ENCODE peak calls at places on chromosomes 12 and 14, in eight cellular contexts. Q is neural crest cell; X is COR-L47; E is endodermal cell; Y is foreskin fibroblast; K is ovary; A is pulmonary artery endothelial cell; N is stimulated activated CD8-positive, alpha-beta memory T cell treated with anti-CD3 and anti-CD28 coated beads, Interleukin-4, amount 100 ng/mL, for 1 hour. F is an unnamed sample.
A peak's percentile ranks its signal among the peaks of the same experiment; 100 is the strongest.

GRCh38 chr14:78254911-78255431 is 84.8 kb downstream of the NRXN3 start:
- DNase-seq in Y (no peak), K (no peak), X (peak; percentile 97), Q (no peak), A (no peak), N (no peak), E (no peak), F (no peak)

GRCh38 chr12:53999596-54000104 is 311 bp upstream of the HOXC9 start:
- DNase-seq in N (no peak), Q (no peak), E (peak; percentile 67), Y (peak; percentile 82), A (no peak), X (no peak), K (peak; percentile 76), F (no peak)

GRCh38 chr12:75489613-75490210 is 9.2 kb downstream of the GLIPR1 start:
- DNase-seq in N (no peak), K (no peak), Y (peak; percentile 74), Q (no peak), A (no peak), X (no peak), E (no peak), F (no peak)

GRCh38 chr12:58346032-58346632 is 404.8 kb downstream of the ATP23 start:
- DNase-seq in E (no peak), Y (peak; percentile 41), X (peak; percentile 39), K (no peak), A (no peak), N (no peak), Q (no peak), F (no peak)

GRCh38 chr14:39266589-39266870 is 32.8 kb downstream of the MIA2 start:
- DNase-seq in X (no peak), Q (no peak), K (peak; percentile 76), Y (peak; percentile 30), A (no peak), N (peak; percentile 0), E (no peak), F (no peak)

GRCh38 chr12:94616217-94616729 is 34.1 kb downstream of the TMCC3 start:
- DNase-seq in K (no peak), X (no peak), N (no peak), Q (peak; percentile 45), A (no peak), E (peak; percentile 87), Y (no peak), F (no peak)

GRCh38 chr12:71469235-71469873 is 29.8 kb downstream of the LGR5 start:
- DNase-seq in Y (peak; percentile 42), K (no peak), E (peak; percentile 80), A (no peak), Q (no peak), N (no peak), X (no peak), F (no peak)

GRCh38 chr12:79006306-79006705 is 141.7 kb downstream of the SYT1 start:
- DNase-seq in N (no peak), E (no peak), Q (no peak), A (no peak), X (no peak), K (no peak), Y (peak; percentile 4), F (no peak)

GRCh38 chr14:54589076-54589475 is 22.1 kb downstream of the SAMD4A start:
- DNase-seq in N (no peak), A (no peak), K (no peak), Y (peak; percentile 75), X (no peak), Q (no peak), E (no peak), F (no peak)

GRCh38 chr12:78096909-78097597 is 266.4 kb downstream of the NAV3 start:
- DNase-seq in A (no peak), N (no peak), Q (no peak), X (no peak), K (no peak), E (no peak), Y (peak; percentile 37), F (no peak)

GRCh38 chr14:87916886-87917275 is 76.1 kb downstream of the GALC start:
- DNase-seq in K (no peak), N (no peak), Y (no peak), E (no peak), Q (no peak), X (no peak), A (no peak), F (no peak)

GRCh38 chr14:39426605-39427004 is 5.6 kb downstream of the FBXO33 start:
- DNase-seq in Q (no peak), K (no peak), E (no peak), X (peak; percentile 37), A (peak; percentile 26), Y (peak; percentile 39), N (no peak), F (no peak)

GRCh38 chr12:131390408-131391100 is 320.3 kb upstream of the SFSWAP start:
- DNase-seq in E (peak; percentile 93), Q (peak; percentile 35), Y (no peak), X (peak; percentile 28), N (no peak), K (no peak), A (no peak), F (no peak)

GRCh38 chr14:104975481-104976197 is 2.5 kb downstream of the AHNAK2 start:
- DNase-seq in Q (no peak), K (peak; percentile 37), N (no peak), A (no peak), E (peak; percentile 81), Y (no peak), X (no peak), F (no peak)

GRCh38 chr12:131075611-131076010 is 121.9 kb downstream of the ADGRD1 start:
- DNase-seq in Y (no peak), K (no peak), A (no peak), E (peak; percentile 38), N (no peak), Q (no peak), X (no peak), F (no peak)

F was measured in brain pericyte.